ENCODE peak calls at places on chromosomes 5 and 9, in four cellular contexts. One of them, this sample, is unnamed.

GRCh38 chr5:15092801-15093200 is 221.2 kb upstream of the ANKH start:
- DNase-seq in WTC11: no peak
- DNase-seq in K562: no peak
- DNase-seq in H1: no peak
- DNase-seq in this sample: no peak

GRCh38 chr9:71549023-71549422 is 219.3 kb downstream of the CEMIP2 start:
- DNase-seq in WTC11: no peak
- DNase-seq in K562: no peak
- DNase-seq in H1: no peak
- DNase-seq in this sample: no peak

GRCh38 chr5:34632805-34633414 is 23.2 kb upstream of the RAI14 start:
- DNase-seq in WTC11: no peak
- DNase-seq in K562: no peak
- DNase-seq in H1: no peak
- DNase-seq in this sample: no peak

GRCh38 chr5:151222054-151222768 is 1.7 kb downstream of the CCDC69 start:
- DNase-seq in WTC11: no peak
- DNase-seq in K562: no peak
- DNase-seq in H1: no peak
- DNase-seq in this sample: no peak

GRCh38 chr5:103526164-103526915 is 36.2 kb downstream of the NUDT12 start:
- DNase-seq in WTC11: no peak
- DNase-seq in K562: no peak
- DNase-seq in H1: no peak
- DNase-seq in this sample: no peak

GRCh38 chr5:72554897-72555296 is 47.7 kb upstream of the ZNF366 start:
- DNase-seq in WTC11: no peak
- DNase-seq in K562: no peak
- DNase-seq in H1: no peak
- DNase-seq in this sample: no peak

GRCh38 chr9:117284414-117284813 is 130.4 kb downstream of the ASTN2 start:
- DNase-seq in WTC11: no peak
- DNase-seq in K562: no peak
- DNase-seq in H1: no peak
- DNase-seq in this sample: peak; percentile 48

GRCh38 chr5:23704176-23704855 is 196.9 kb downstream of the PRDM9 start:
- DNase-seq in WTC11: no peak
- DNase-seq in K562: no peak
- DNase-seq in H1: no peak
- DNase-seq in this sample: no peak

GRCh38 chr5:80406980-80407734 is 707 bp upstream of the ZFYVE16 start:
- DNase-seq in WTC11: no peak
- DNase-seq in K562: no peak
- DNase-seq in H1: no peak
- DNase-seq in this sample: no peak

GRCh38 chr9:37920471-37921167 is 16.7 kb upstream of the SLC25A51 start:
- DNase-seq in WTC11: peak; percentile 59
- DNase-seq in K562: peak; percentile 50
- DNase-seq in H1: no peak
- DNase-seq in this sample: no peak

GRCh38 chr5:111271885-111272284 is 47.7 kb downstream of the CAMK4 start:
- DNase-seq in WTC11: no peak
- DNase-seq in K562: no peak
- DNase-seq in H1: no peak
- DNase-seq in this sample: no peak

GRCh38 chr5:103205991-103206700 is 52.4 kb upstream of the MACIR start:
- DNase-seq in WTC11: no peak
- DNase-seq in K562: no peak
- DNase-seq in H1: no peak
- DNase-seq in this sample: no peak

GRCh38 chr5:88092938-88093635 is 175.6 kb downstream of the TMEM161B start:
- DNase-seq in WTC11: no peak
- DNase-seq in K562: no peak
- DNase-seq in H1: no peak
- DNase-seq in this sample: peak; percentile 4

GRCh38 chr5:134435525-134435924 is 23.8 kb upstream of the CDKN2AIPNL start:
- DNase-seq in WTC11: no peak
- DNase-seq in K562: no peak
- DNase-seq in H1: no peak
- DNase-seq in this sample: no peak
- TF ChIP-seq TEAD4 in WTC11: no peak
- TF ChIP-seq TEAD4 in K562: no peak
- TF ChIP-seq TEAD4 in H1: no peak
- TF ChIP-seq TEAD4 in this sample: no peak

DNA sequence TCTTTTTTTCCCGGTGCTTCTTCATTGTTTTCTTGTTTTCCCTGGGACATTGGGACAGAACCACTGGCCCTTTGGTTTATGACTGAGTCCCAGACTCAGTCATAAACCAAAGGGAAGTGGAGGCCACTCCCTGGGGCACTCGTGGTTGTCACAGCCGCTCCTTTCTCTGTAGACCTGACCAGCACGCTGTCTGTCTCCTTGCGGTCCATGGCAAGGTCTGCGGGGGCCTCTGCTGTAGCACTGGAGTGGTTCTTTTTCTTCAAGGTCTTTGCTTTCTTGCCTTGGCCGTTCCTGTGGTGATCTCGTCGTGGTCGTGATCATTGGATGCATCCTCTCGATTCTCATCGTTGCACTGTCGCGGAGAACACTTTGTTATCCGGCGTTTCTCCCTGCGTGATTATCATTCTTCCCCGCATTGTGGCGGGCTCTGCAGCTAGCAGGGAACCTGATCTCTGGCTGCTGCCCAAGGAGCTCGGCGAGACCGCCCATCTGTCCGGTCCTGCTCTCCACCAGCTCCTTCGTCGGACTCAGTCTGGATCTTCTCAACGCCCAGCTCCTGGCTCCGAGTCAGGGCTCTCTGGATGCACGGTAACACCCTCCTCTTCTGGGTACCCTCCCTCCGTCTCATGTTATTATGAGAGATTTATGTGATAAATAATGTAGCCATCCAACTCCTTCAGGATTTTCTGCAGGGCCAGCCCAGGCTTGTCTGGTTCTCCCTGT is 43.5 kb upstream of the MPDZ start:
- DNase-seq in WTC11: no peak
- DNase-seq in K562: peak; percentile 6
- DNase-seq in H1: peak; percentile 44
- DNase-seq in this sample: no peak
- TF ChIP-seq TEAD4 in WTC11: no peak
- TF ChIP-seq TEAD4 in K562: no peak
- TF ChIP-seq TEAD4 in H1: no peak
- TF ChIP-seq TEAD4 in this sample: no peak

DNA sequence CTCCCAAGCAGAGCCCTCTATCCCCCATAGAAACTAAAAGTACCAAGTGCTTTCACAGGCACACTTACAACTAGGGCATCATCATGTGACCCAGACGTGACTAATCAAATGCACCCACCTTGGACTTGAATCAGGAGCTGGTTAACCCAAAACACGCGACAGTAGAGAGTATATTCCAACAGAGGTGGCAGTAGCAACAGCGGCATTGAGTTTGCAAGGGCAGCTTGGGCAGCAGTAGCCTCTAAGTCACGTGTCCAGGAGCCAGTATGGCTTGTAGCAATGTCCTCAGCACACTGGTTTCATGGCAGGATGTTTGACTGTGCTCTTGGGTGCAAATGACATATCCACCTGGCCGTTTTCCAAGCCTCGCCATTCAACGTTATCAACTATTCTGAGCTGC is 73.4 kb upstream of the DNAH5 start:
- DNase-seq in WTC11: no peak
- DNase-seq in K562: no peak
- DNase-seq in H1: no peak
- DNase-seq in this sample: no peak
- TF ChIP-seq TEAD4 in WTC11: no peak
- TF ChIP-seq TEAD4 in K562: no peak
- TF ChIP-seq TEAD4 in H1: no peak
- TF ChIP-seq TEAD4 in this sample: no peak

DNA sequence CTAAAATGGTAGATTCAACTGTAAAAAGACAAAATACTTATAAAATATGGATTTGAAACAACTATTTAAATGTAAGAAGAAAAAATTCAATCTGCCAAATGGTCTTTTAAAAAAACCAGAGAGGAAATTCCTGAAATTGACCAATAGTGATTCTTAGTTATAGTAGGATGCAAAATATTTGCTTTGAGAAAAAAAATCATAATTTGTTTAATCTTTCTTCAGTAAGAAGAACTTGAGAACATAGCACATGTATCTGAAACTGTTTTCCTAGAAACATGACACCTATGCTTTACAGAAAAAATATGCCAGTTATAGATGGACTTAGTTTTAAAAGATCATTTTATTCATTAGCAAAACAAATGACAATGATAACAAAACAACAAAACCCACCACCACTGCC is 186.9 kb upstream of the CD180 start:
- DNase-seq in WTC11: no peak
- DNase-seq in K562: no peak
- DNase-seq in H1: no peak
- DNase-seq in this sample: no peak
- TF ChIP-seq TEAD4 in WTC11: no peak
- TF ChIP-seq TEAD4 in K562: no peak
- TF ChIP-seq TEAD4 in H1: no peak
- TF ChIP-seq TEAD4 in this sample: no peak

GRCh38 chr5:133730866-133731265 is 118.5 kb upstream of the FSTL4 start:
- DNase-seq in WTC11: no peak
- DNase-seq in K562: no peak
- DNase-seq in H1: no peak
- DNase-seq in this sample: no peak

GRCh38 chr5:133732536-133732935 is 120.2 kb upstream of the FSTL4 start:
- DNase-seq in WTC11: no peak
- DNase-seq in K562: no peak
- DNase-seq in H1: no peak
- DNase-seq in this sample: no peak

GRCh38 chr5:133729800-133730199 is 117.5 kb upstream of the FSTL4 start:
- DNase-seq in WTC11: no peak
- DNase-seq in K562: no peak
- DNase-seq in H1: no peak
- DNase-seq in this sample: no peak

GRCh38 chr5:133730346-133730745 is 118.0 kb upstream of the FSTL4 start:
- DNase-seq in WTC11: no peak
- DNase-seq in K562: no peak
- DNase-seq in H1: no peak
- DNase-seq in this sample: no peak

GRCh38 chr5:133731951-133732350 is 119.6 kb upstream of the FSTL4 start:
- DNase-seq in WTC11: no peak
- DNase-seq in K562: no peak
- DNase-seq in H1: no peak
- DNase-seq in this sample: no peak
- TF ChIP-seq TEAD4 in WTC11: no peak
- TF ChIP-seq TEAD4 in K562: no peak
- TF ChIP-seq TEAD4 in H1: no peak
- TF ChIP-seq TEAD4 in this sample: no peak

GRCh38 chr9:121955649-121956048 is 137.5 kb downstream of the TTLL11 start:
- DNase-seq in WTC11: no peak
- DNase-seq in K562: no peak
- DNase-seq in H1: no peak
- DNase-seq in this sample: no peak

GRCh38 chr9:121958530-121958929 is 134.6 kb downstream of the TTLL11 start:
- DNase-seq in WTC11: no peak
- DNase-seq in K562: no peak
- DNase-seq in H1: no peak
- DNase-seq in this sample: no peak

GRCh38 chr9:121954477-121955175 is 138.5 kb downstream of the TTLL11 start:
- DNase-seq in WTC11: no peak
- DNase-seq in K562: no peak
- DNase-seq in H1: no peak
- DNase-seq in this sample: peak; percentile 46

GRCh38 chr9:121960665-121961064 is 132.4 kb downstream of the TTLL11 start:
- DNase-seq in WTC11: no peak
- DNase-seq in K562: no peak
- DNase-seq in H1: no peak
- DNase-seq in this sample: no peak

GRCh38 chr9:121956808-121957207 is 136.3 kb downstream of the TTLL11 start:
- DNase-seq in WTC11: no peak
- DNase-seq in K562: no peak
- DNase-seq in H1: no peak
- DNase-seq in this sample: no peak
- TF ChIP-seq TEAD4 in WTC11: no peak
- TF ChIP-seq TEAD4 in K562: no peak
- TF ChIP-seq TEAD4 in H1: no peak
- TF ChIP-seq TEAD4 in this sample: no peak

GRCh38 chr5:176629853-176630680 is at the start of the genes EIF4E1B and SNCB:
- DNase-seq in WTC11: peak; percentile 72
- DNase-seq in K562: peak; percentile 74
- DNase-seq in H1: peak; percentile 84
- DNase-seq in this sample: peak; percentile 91

GRCh38 chr5:176632777-176633176 is 2.3 kb downstream of the EIF4E1B start:
- DNase-seq in WTC11: no peak
- DNase-seq in K562: no peak
- DNase-seq in H1: no peak
- DNase-seq in this sample: no peak

GRCh38 chr5:176629317-176629852 is 949 bp downstream of the SNCB start:
- DNase-seq in WTC11: no peak
- DNase-seq in K562: no peak
- DNase-seq in H1: peak; percentile 60
- DNase-seq in this sample: peak; percentile 51

GRCh38 chr5:176630681-176631222 is 277 bp downstream of the EIF4E1B start:
- DNase-seq in WTC11: no peak
- DNase-seq in K562: no peak
- DNase-seq in H1: no peak
- DNase-seq in this sample: no peak

DNA sequence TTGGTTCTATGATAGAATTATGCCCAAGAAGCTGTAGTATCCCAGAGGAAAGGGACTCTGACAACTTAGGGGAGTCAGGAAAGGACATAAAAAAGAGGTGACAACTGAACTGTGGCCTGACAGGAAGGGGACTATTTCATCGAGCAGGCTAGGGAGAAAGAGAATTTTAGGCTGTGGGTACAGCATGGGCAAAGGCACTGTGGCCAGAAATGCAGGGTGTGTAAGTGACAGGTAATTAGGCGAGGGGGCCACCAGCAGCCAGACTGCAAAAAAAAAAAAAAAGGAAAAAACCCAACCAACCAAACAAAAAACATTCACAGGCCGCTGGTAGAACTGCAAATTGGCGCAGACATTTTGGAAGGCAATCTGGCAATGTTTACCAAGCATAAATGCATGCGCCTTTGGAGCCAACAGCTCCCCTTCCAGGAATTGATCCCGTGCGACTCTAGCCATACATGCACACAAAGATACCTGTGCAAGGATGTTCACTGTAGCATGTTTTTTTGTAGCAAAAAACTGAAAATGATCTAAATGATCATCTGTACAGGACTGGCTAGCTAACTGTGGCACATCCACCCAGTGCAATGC is 1.0 kb downstream of the EIF4E1B start:
- DNase-seq in WTC11: no peak
- DNase-seq in K562: no peak
- DNase-seq in H1: no peak
- DNase-seq in this sample: no peak
- TF ChIP-seq TEAD4 in WTC11: no peak
- TF ChIP-seq TEAD4 in K562: no peak
- TF ChIP-seq TEAD4 in H1: no peak
- TF ChIP-seq TEAD4 in this sample: no peak